ENCODE peak calls at places on chromosomes 1 and 21, in ten cellular contexts. S is activated T-helper 1 cell treated with anti-CD3 and anti-CD28 coated beads, Interleukin-2, amount 50 U/mL, for 16 hours; O is NCI-H1417; I is amniotic epithelial cell; Q is AG09309; Z is adrenal gland; X is Calu3; N is NCI-H2171; B is activated CD8-positive, alpha-beta memory T cell treated with anti-CD3 and anti-CD28 coated beads, Interleukin-2, amount 50 U/mL, for 48 hours; U is stimulated activated CD8-positive, alpha-beta memory T cell treated with anti-CD3 and anti-CD28 coated beads, Interleukin-2, amount 100 ng/mL, for 1 hour. W is an unnamed sample.

GRCh38 chr1:201019321-201019977 is 4.1 kb downstream of the KIF21B start:
- DNase-seq in S (peak), O (no peak), I (peak), Q (no peak), Z (peak), X (peak), N (no peak), B (peak), U (peak), W (peak)

GRCh38 chr1:178684111-178684510 is 40.9 kb upstream of the RALGPS2 start:
- DNase-seq in S (no peak), O (no peak), I (peak), Q (no peak), Z (no peak), X (no peak), N (no peak), B (no peak), U (no peak), W (no peak)

GRCh38 chr1:40625476-40626382 is 39.8 kb downstream of the RIMS3 start:
- DNase-seq in S (no peak), O (no peak), I (peak), Q (no peak), Z (no peak), X (no peak), N (no peak), B (peak), U (no peak), W (no peak)

GRCh38 chr21:38503588-38503987 is 5.3 kb upstream of the ERG start:
- DNase-seq in S (no peak), O (no peak), I (peak), Q (no peak), Z (no peak), X (no peak), N (peak), B (no peak), U (no peak), W (no peak)

GRCh38 chr1:108570128-108570527 is 10.2 kb downstream of the EEIG2 start:
- DNase-seq in S (no peak), O (peak), I (peak), Q (no peak), Z (no peak), X (no peak), N (no peak), B (no peak), U (no peak), W (peak)

GRCh38 chr1:35885961-35886558 is 3.1 kb downstream of the AGO1 start:
- DNase-seq in S (no peak), O (peak), I (no peak), Q (no peak), Z (no peak), X (no peak), N (no peak), B (no peak), U (no peak), W (no peak)

GRCh38 chr1:78340006-78340405 is 150.8 kb upstream of the PTGFR start:
- DNase-seq in S (no peak), O (no peak), I (peak), Q (peak), Z (no peak), X (no peak), N (no peak), B (no peak), U (no peak), W (no peak)

GRCh38 chr1:53197301-53198205 is 929 bp downstream of the CPT2 start:
- DNase-seq in S (no peak), O (no peak), I (peak), Q (no peak), Z (no peak), X (no peak), N (no peak), B (no peak), U (no peak), W (no peak)

GRCh38 chr1:185716095-185716494 is 18.1 kb upstream of the HMCN1 start:
- DNase-seq in S (no peak), O (peak), I (no peak), Q (no peak), Z (no peak), X (no peak), N (no peak), B (no peak), U (no peak), W (no peak)

GRCh38 chr1:47474278-47475193 is 36.7 kb downstream of the FOXD2 start:
- DNase-seq in S (no peak), O (no peak), I (no peak), Q (no peak), Z (no peak), X (no peak), N (no peak), B (no peak), U (no peak), W (no peak)

GRCh38 chr1:86380257-86380861 is 15.8 kb downstream of the ODF2L start:
- DNase-seq in S (no peak), O (peak), I (peak), Q (peak), Z (no peak), X (no peak), N (peak), B (no peak), U (no peak), W (peak)

GRCh38 chr1:230823421-230823820 is 44.9 kb downstream of the C1orf198 start:
- DNase-seq in S (no peak), O (no peak), I (no peak), Q (no peak), Z (no peak), X (no peak), N (no peak), B (no peak), U (no peak), W (no peak)

GRCh38 chr1:24303600-24303999 is 15.6 kb upstream of the GRHL3 start:
- DNase-seq in S (no peak), O (no peak), I (no peak), Q (no peak), Z (no peak), X (no peak), N (no peak), B (no peak), U (no peak), W (no peak)

GRCh38 chr1:115648717-115649691 is 7.2 kb downstream of the VANGL1 start:
- DNase-seq in S (no peak), O (peak), I (no peak), Q (no peak), Z (no peak), X (no peak), N (no peak), B (no peak), U (no peak), W (no peak)

GRCh38 chr1:54979327-54979891 is 1.0 kb upstream of the TMEM61 start:
- DNase-seq in S (no peak), O (no peak), I (no peak), Q (no peak), Z (peak), X (no peak), N (no peak), B (no peak), U (no peak), W (no peak)

GRCh38 chr1:54742262-54742661 is 22.1 kb downstream of the PARS2 start:
- DNase-seq in S (no peak), O (no peak), I (no peak), Q (no peak), Z (no peak), X (no peak), N (no peak), B (no peak), U (no peak), W (no peak)

GRCh38 chr1:13664451-13664850 is 35.5 kb upstream of the PRDM2 start:
- DNase-seq in S (no peak), O (no peak), I (no peak), Q (no peak), Z (no peak), X (no peak), N (no peak), B (no peak), U (no peak), W (no peak)

GRCh38 chr1:16075337-16076002 is 2.0 kb upstream of the FAM131C start:
- DNase-seq in S (no peak), O (no peak), I (peak), Q (peak), Z (peak), X (no peak), N (no peak), B (no peak), U (no peak), W (no peak)

GRCh38 chr1:161952603-161953172 is 71.0 kb downstream of the OLFML2B start:
- DNase-seq in S (no peak), O (no peak), I (no peak), Q (no peak), Z (no peak), X (no peak), N (no peak), B (no peak), U (no peak), W (no peak)

W was measured in naive thymus-derived CD4-positive, alpha-beta T cell.